ENCODE peak calls at places on chromosomes 1 and 21, in four cellular contexts. S is MM.1S, H is body of pancreas, I is fibroblast of lung. Z is an unnamed sample.

GRCh38 chr1:54591127-54591756 is 32.1 kb downstream of the FAM151A start:
- DNase-seq in I (peak), H (no peak), S (no peak), Z (no peak)

GRCh38 chr1:3890389-3891328 is 9.4 kb downstream of the C1orf174 start:
- DNase-seq in H (no peak), I (no peak), S (no peak), Z (no peak)

GRCh38 chr1:180137767-180138166 is 16.9 kb upstream of the QSOX1 start:
- DNase-seq in S (no peak), I (no peak), H (no peak), Z (no peak)

GRCh38 chr1:227945891-227946623 is 1.7 kb downstream of the WNT9A start:
- DNase-seq in H (peak), I (peak), S (peak), Z (no peak)

GRCh38 chr21:44872568-44873355 is 728 bp downstream of the PTTG1IP start:
- DNase-seq in H (peak), S (peak), I (peak), Z (no peak)

GRCh38 chr1:25530348-25531081 is 12.9 kb upstream of the LDLRAP1 start:
- DNase-seq in I (no peak), S (no peak), H (no peak), Z (no peak)

GRCh38 chr1:114564141-114564540 is 17.3 kb downstream of the BCAS2 start:
- DNase-seq in H (no peak), I (no peak), S (no peak), Z (no peak)

GRCh38 chr1:203422656-203423055 is 53.0 kb upstream of the PRELP start:
- DNase-seq in I (no peak), H (no peak), S (no peak), Z (no peak)

GRCh38 chr1:47984175-47984789 is 12.9 kb downstream of the TRABD2B start:
- DNase-seq in I (no peak), H (no peak), S (peak), Z (no peak)

GRCh38 chr1:197606163-197606562 is 169.1 kb downstream of the DENND1B start:
- DNase-seq in H (no peak), S (no peak), I (no peak), Z (no peak)

GRCh38 chr1:53065391-53065790 is 3.4 kb downstream of the PODN start:
- DNase-seq in I (no peak), H (no peak), S (no peak), Z (no peak)

GRCh38 chr1:24849653-24850295 is 80.3 kb downstream of the RUNX3 start:
- DNase-seq in S (no peak), H (no peak), I (peak), Z (no peak)

GRCh38 chr1:8985915-8986813 is 40.1 kb downstream of the SLC2A7 start:
- DNase-seq in H (peak), I (peak), S (no peak), Z (no peak)

GRCh38 chr1:6580119-6580587 is 359 bp downstream of the ZBTB48 start:
- DNase-seq in H (no peak), S (no peak), I (no peak), Z (no peak)

GRCh38 chr1:23624440-23624839 is 65.1 kb upstream of the ID3 start:
- DNase-seq in S (no peak), I (no peak), H (no peak), Z (no peak)

DNA sequence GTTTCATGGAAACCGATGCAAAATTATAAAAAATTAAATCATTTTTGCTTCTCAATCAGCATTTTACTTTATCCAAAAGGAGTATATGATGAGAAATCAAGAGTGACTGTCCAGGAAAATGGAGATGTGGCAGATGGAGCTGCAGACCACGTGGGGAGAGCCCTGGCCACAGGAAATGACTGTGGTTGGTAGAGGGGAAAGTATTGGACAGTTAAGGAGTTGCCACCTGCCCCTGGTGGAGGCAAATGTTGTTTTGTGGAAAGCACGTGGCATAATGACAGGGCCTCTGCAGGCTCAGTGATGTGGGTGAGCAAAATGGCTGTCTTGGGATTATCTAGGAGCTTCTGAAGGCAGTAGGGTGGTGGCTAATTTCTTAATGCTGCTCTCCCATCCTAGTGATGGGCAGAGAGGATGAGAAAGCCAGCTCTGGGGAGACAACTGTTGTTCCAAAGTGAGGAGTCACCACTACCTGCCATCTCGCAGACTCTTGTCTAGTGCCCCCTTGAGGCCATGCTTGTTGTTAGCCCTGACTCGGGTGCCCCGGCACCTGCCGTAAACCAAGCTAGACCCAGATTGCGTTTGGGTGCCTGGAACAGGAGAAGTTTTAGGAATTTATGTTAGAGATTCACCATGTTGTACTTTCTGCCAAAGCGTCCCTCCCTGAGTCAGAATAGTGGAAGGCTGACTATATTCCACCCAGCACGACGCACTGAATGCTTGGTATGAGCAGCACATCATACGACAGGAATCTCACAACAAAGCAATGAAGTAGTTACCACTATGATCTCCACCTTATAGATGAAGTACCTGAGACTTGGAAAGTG is 144.0 kb downstream of the ROR1 start:
- DNase-seq in H (no peak), I (no peak), S (peak), Z (no peak)
- TF ChIP-seq CTCF in H (no peak), I (peak), S (peak), Z (peak)

GRCh38 chr1:13825033-13825432 is 125.0 kb downstream of the PRDM2 start:
- DNase-seq in H (no peak), S (no peak), I (no peak), Z (no peak)
- TF ChIP-seq CTCF in H (no peak), S (no peak), I (no peak), Z (peak)

GRCh38 chr1:215523128-215523861 is 43.8 kb upstream of the KCTD3 start:
- DNase-seq in I (peak), H (no peak), S (no peak), Z (no peak)
- TF ChIP-seq CTCF in I (peak), H (no peak), S (no peak), Z (peak)

GRCh38 chr1:172292840-172293239 is 127.6 kb upstream of the C1orf105 start:
- DNase-seq in H (no peak), I (no peak), S (no peak), Z (no peak)
- TF ChIP-seq CTCF in H (no peak), I (no peak), S (no peak), Z (no peak)

GRCh38 chr1:22365331-22366295 is 86.0 kb upstream of the ZBTB40 start:
- DNase-seq in I (no peak), H (no peak), S (no peak), Z (no peak)

GRCh38 chr1:22364326-22364650 is 87.4 kb upstream of the ZBTB40 start:
- DNase-seq in H (no peak), I (no peak), S (no peak), Z (no peak)

GRCh38 chr1:22363403-22364325 is 88.0 kb upstream of the ZBTB40 start:
- DNase-seq in I (no peak), H (no peak), S (no peak), Z (no peak)

GRCh38 chr1:22366346-22366745 is 85.3 kb upstream of the ZBTB40 start:
- DNase-seq in H (no peak), I (no peak), S (no peak), Z (no peak)

DNA sequence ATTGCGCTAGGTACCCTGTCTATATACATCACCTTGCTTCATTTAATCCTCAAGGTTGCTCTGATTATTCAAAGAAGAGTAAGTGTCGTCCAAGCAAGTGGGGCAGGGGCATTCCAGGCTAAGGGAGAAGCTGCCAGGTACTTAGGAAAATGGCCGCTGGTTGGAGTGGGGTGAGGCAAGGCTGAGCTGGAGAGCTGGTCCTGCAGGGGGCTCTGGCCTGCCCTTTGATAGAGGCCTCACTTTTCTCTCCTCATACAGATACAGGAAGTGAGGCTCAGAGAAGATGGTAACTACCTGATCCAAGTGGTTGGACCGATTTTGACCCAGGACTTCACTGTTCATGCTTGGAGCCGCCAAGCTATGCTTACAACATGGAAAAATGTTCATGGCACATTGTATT is 86.9 kb upstream of the ZBTB40 start:
- DNase-seq in S (no peak), I (no peak), H (no peak), Z (no peak)
- TF ChIP-seq CTCF in S (no peak), I (no peak), H (no peak), Z (no peak)

GRCh38 chr1:87279201-87279860 is 49.3 kb upstream of the LMO4 start:
- DNase-seq in I (no peak), S (no peak), H (no peak), Z (no peak)
- TF ChIP-seq CTCF in I (no peak), S (no peak), H (no peak), Z (no peak)

DNA sequence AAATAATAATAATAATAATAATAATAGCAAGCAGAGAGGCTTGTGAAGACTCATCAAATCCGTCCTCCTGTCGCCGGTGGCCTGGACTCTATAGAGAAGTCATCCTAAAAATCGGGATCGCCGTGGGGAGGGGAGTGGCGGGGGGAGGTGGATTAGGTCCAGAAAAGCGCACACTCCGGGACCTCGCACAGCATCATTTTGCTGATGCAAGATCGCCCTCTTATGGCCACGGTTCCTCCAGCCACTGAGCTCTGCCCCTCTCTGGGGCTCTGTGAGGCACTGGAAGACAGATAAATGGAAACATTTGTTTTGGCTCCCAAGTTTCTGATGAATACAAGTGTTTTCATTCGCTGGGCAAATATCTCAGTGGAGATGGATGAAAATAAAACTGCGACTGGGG is 612.0 kb downstream of the MATN1 start:
- DNase-seq in S (peak), H (peak), I (peak), Z (peak)
- TF ChIP-seq CTCF in S (peak), H (peak), I (peak), Z (peak)